ENCODE peak calls at places on chromosome 21, in seven cellular contexts. E, T, X, P, F, N and J are unnamed samples.

GRCh38 chr21:29718081-29718815 is 221.5 kb downstream of the GRIK1 start:
- DNase-seq in F (no peak), N (no peak), X (no peak), P (no peak), E (peak), T (no peak), J (no peak)

GRCh38 chr21:33189237-33189636 is 40.5 kb upstream of the IFNAR2 start:
- DNase-seq in T (no peak), P (no peak), X (no peak), N (no peak), F (no peak), E (no peak), J (no peak)

GRCh38 chr21:44441041-44441400 is 14.3 kb upstream of the LRRC3 start:
- DNase-seq in T (no peak), F (no peak), X (no peak), P (no peak), N (no peak), E (no peak), J (no peak)

GRCh38 chr21:34037446-34037845 is 35.9 kb upstream of the MRPS6 start:
- DNase-seq in E (peak), F (no peak), T (no peak), P (no peak), X (no peak), N (no peak), J (no peak)

GRCh38 chr21:39377444-39378050 is 28.7 kb upstream of the HMGN1 start:
- DNase-seq in X (no peak), N (no peak), F (no peak), T (no peak), E (peak), P (peak), J (no peak)

GRCh38 chr21:44413566-44414290 is 41.6 kb upstream of the LRRC3 start:
- DNase-seq in T (no peak), N (no peak), P (no peak), F (no peak), X (no peak), E (no peak), J (no peak)

GRCh38 chr21:42578761-42579415 is 65.2 kb downstream of the SLC37A1 start:
- DNase-seq in P (no peak), T (no peak), F (no peak), N (no peak), X (no peak), E (no peak), J (no peak)

GRCh38 chr21:15140321-15141019 is 75.7 kb upstream of the NRIP1 start:
- DNase-seq in P (peak), N (no peak), E (no peak), T (no peak), F (peak), X (no peak), J (peak)

GRCh38 chr21:42665484-42665883 is 12.1 kb downstream of the PDE9A start:
- DNase-seq in T (no peak), E (no peak), F (no peak), X (no peak), P (no peak), N (no peak), J (no peak)

GRCh38 chr21:45974073-45975016 is 7.2 kb upstream of the COL6A1 start:
- DNase-seq in T (no peak), F (no peak), E (no peak), P (no peak), X (peak), N (no peak), J (peak)

GRCh38 chr21:14318598-14318997 is 64.3 kb downstream of the HSPA13 start:
- DNase-seq in F (no peak), E (no peak), X (no peak), P (no peak), N (no peak), T (no peak), J (no peak)

GRCh38 chr21:18373631-18374030 is 30.0 kb downstream of the TMPRSS15 start:
- DNase-seq in N (no peak), X (no peak), F (no peak), E (no peak), T (no peak), P (no peak), J (no peak)

GRCh38 chr21:33434770-33435360 is 31.7 kb downstream of the IFNGR2 start:
- DNase-seq in N (peak), P (no peak), T (no peak), F (no peak), X (no peak), E (peak), J (no peak)

GRCh38 chr21:45492765-45493164 is 49.5 kb downstream of the SLC19A1 start:
- DNase-seq in N (no peak), E (no peak), P (no peak), X (no peak), F (no peak), T (no peak), J (no peak)

GRCh38 chr21:43305811-43306311 is 121.1 kb downstream of the SIK1 start:
- DNase-seq in F (no peak), E (no peak), N (no peak), P (no peak), T (no peak), X (no peak), J (no peak)

GRCh38 chr21:42677339-42678117 is 24.1 kb downstream of the PDE9A start:
- DNase-seq in E (peak), F (no peak), X (no peak), T (no peak), P (no peak), N (no peak), J (no peak)

GRCh38 chr21:25420831-25421230 is 186.4 kb downstream of the MRPL39 start:
- DNase-seq in F (no peak), N (no peak), X (no peak), T (no peak), E (no peak), P (no peak), J (no peak)

GRCh38 chr21:36337099-36337509 is 17.1 kb downstream of the MORC3 start:
- DNase-seq in F (no peak), X (no peak), P (no peak), T (no peak), N (no peak), E (peak), J (no peak)

GRCh38 chr21:28336299-28336698 is 656.4 kb downstream of the LTN1 start:
- DNase-seq in X (no peak), T (peak), E (peak), P (peak), N (no peak), F (no peak), J (peak)

GRCh38 chr21:16419188-16419874 is 689.5 kb downstream of the USP25 start:
- DNase-seq in T (peak), P (peak), N (no peak), X (no peak), F (peak), E (peak), J (peak)

GRCh38 chr21:45290948-45291612 is 3.4 kb upstream of the POFUT2 start:
- DNase-seq in F (no peak), P (no peak), T (peak), X (no peak), N (no peak), E (no peak), J (no peak)

GRCh38 chr21:41933259-41934079 is 20.3 kb downstream of the C2CD2 start:
- DNase-seq in X (no peak), T (no peak), F (no peak), P (no peak), E (peak), N (no peak), J (no peak)

GRCh38 chr21:15839026-15839425 is 109.2 kb downstream of the USP25 start:
- DNase-seq in N (no peak), E (peak), X (no peak), F (no peak), T (no peak), P (no peak), J (no peak)